ENCODE peak calls at places on chromosomes 11 and 22, in eight cellular contexts. M, O, F, Q, E, Y, A and Z are unnamed samples.

GRCh38 chr11:13503393-13503792 is 7.6 kb upstream of the PTH start:
- DNase-seq in M (no peak), O (no peak), A (no peak), Q (no peak), Y (no peak), E (no peak), F (no peak), Z (no peak)

GRCh38 chr11:73645972-73646631 is at the start of gene PLEKHB1:
- DNase-seq in Q (no peak), E (no peak), Y (no peak), F (no peak), O (no peak), A (no peak), M (no peak), Z (no peak)

GRCh38 chr22:36546092-36546804 is 17.3 kb upstream of the EIF3D start:
- DNase-seq in F (peak; percentile 35), Y (no peak), A (no peak), M (no peak), E (no peak), O (peak; percentile 62), Q (no peak), Z (no peak)

GRCh38 chr11:109849946-109850345 is 243.2 kb upstream of the ZC3H12C start:
- DNase-seq in E (no peak), A (no peak), Q (no peak), O (no peak), F (no peak), Y (no peak), M (no peak), Z (no peak)

GRCh38 chr11:99316761-99317475 is 296.2 kb downstream of the CNTN5 start:
- DNase-seq in O (no peak), Y (no peak), F (peak; percentile 18), E (no peak), Q (no peak), A (no peak), M (no peak), Z (no peak)

GRCh38 chr11:1479006-1479677 is 7.4 kb downstream of the MOB2 start:
- DNase-seq in Y (no peak), A (no peak), O (no peak), Q (no peak), M (no peak), F (no peak), E (no peak), Z (no peak)

GRCh38 chr11:44861829-44862545 is 88.7 kb downstream of the TP53I11 start:
- DNase-seq in E (peak; percentile 86), O (peak; percentile 99), M (no peak), Q (peak; percentile 24), Y (peak; percentile 92), F (peak; percentile 81), A (no peak), Z (peak; percentile 88)

GRCh38 chr11:30917859-30918478 is 331.8 kb upstream of the MPPED2 start:
- DNase-seq in Q (no peak), Y (no peak), A (no peak), M (no peak), E (no peak), O (peak; percentile 42), F (no peak), Z (no peak)

GRCh38 chr11:36280531-36280930 is 8.7 kb downstream of the COMMD9 start:
- DNase-seq in M (no peak), A (no peak), O (peak; percentile 4), Y (no peak), F (no peak), E (no peak), Q (no peak), Z (no peak)

GRCh38 chr11:20276661-20277000 is 86.9 kb upstream of the HTATIP2 start:
- DNase-seq in E (no peak), F (no peak), O (no peak), Q (no peak), A (no peak), M (no peak), Y (no peak), Z (no peak)

GRCh38 chr22:17845790-17846189 is 71.5 kb upstream of the BID start:
- DNase-seq in M (no peak), Y (no peak), A (no peak), F (no peak), O (no peak), Q (no peak), E (no peak), Z (no peak)

GRCh38 chr11:121659811-121660210 is 207.0 kb upstream of the SORL1-AS1 start:
- DNase-seq in A (no peak), F (no peak), E (no peak), O (no peak), Q (no peak), Y (no peak), M (no peak), Z (no peak)

GRCh38 chr11:48093323-48093722 is 113.0 kb downstream of the PTPRJ start:
- DNase-seq in F (no peak), E (no peak), O (no peak), A (no peak), M (no peak), Q (no peak), Y (no peak), Z (no peak)

GRCh38 chr11:1824221-1825038 is 10.4 kb upstream of the SYT8 start:
- DNase-seq in O (no peak), Y (no peak), A (no peak), Q (no peak), E (no peak), F (no peak), M (no peak), Z (peak; percentile 70)

GRCh38 chr11:8070417-8071101 is 10.5 kb upstream of the TUB start:
- DNase-seq in Q (no peak), O (peak; percentile 61), F (no peak), M (no peak), A (peak; percentile 23), Y (no peak), E (no peak), Z (no peak)

GRCh38 chr11:124841765-124842700 is 23.2 kb upstream of the ROBO3 start:
- DNase-seq in O (no peak), Y (no peak), F (no peak), M (no peak), Q (no peak), E (no peak), A (no peak), Z (no peak)

GRCh38 chr11:20161230-20161918 is 1.1 kb upstream of the DBX1 start:
- DNase-seq in O (no peak), Q (no peak), F (no peak), E (no peak), M (no peak), Y (no peak), A (no peak), Z (no peak)

GRCh38 chr22:43829904-43830851 is 18.1 kb upstream of the EFCAB6 start:
- DNase-seq in Y (no peak), O (peak; percentile 54), E (no peak), A (peak; percentile 86), F (peak; percentile 81), M (peak; percentile 90), Q (peak; percentile 70), Z (peak; percentile 76)

GRCh38 chr22:46233231-46233630 is 16.9 kb downstream of the CDPF1 start:
- DNase-seq in F (peak; percentile 63), A (no peak), Q (no peak), M (no peak), E (no peak), Y (no peak), O (peak; percentile 29), Z (peak; percentile 30)

GRCh38 chr22:40472036-40472435 is 101.6 kb downstream of the SGSM3 start:
- DNase-seq in O (no peak), A (no peak), M (no peak), Q (no peak), E (no peak), F (no peak), Y (no peak), Z (no peak)

GRCh38 chr22:29555065-29555644 is 1.6 kb upstream of the THOC5 start:
- DNase-seq in F (no peak), Y (peak; percentile 47), A (peak; percentile 79), E (no peak), O (peak; percentile 18), Q (peak; percentile 25), M (no peak), Z (no peak)

GRCh38 chr22:29550005-29550404 is 3.6 kb downstream of the THOC5 start:
- DNase-seq in M (no peak), Q (no peak), F (no peak), E (no peak), O (no peak), A (no peak), Y (no peak), Z (no peak)

GRCh38 chr22:29559030-29559429 is 5.5 kb upstream of the THOC5 start:
- DNase-seq in A (no peak), F (no peak), Q (no peak), Y (no peak), M (no peak), O (no peak), E (no peak), Z (no peak)

GRCh38 chr22:29553391-29554224 is at the start of gene THOC5:
- DNase-seq in E (peak; percentile 71), O (peak; percentile 94), M (peak; percentile 96), F (peak; percentile 94), Q (peak; percentile 89), Y (peak; percentile 94), A (peak; percentile 95), Z (peak; percentile 94)
- TF ChIP-seq POLR2A in E (peak; percentile 91), O (peak; percentile 67), M (peak; percentile 24), F (no peak), Q (peak; percentile 30), Y (peak; percentile 33), A (peak; percentile 53), Z (no peak)

GRCh38 chr22:48578138-48579034 is 1249.3 kb downstream of the BRD1 start:
- DNase-seq in F (no peak), E (no peak), O (no peak), Q (no peak), M (no peak), A (no peak), Y (no peak), Z (no peak)
- H3K4me3 ChIP-seq in F (no peak overlapping the region), E (no peak overlapping the region), O (no peak overlapping the region), Q (peak overlapping the region; percentile 20), M (no peak overlapping the region), A (no peak overlapping the region), Y (no peak overlapping the region), Z (no peak overlapping the region)

DNA sequence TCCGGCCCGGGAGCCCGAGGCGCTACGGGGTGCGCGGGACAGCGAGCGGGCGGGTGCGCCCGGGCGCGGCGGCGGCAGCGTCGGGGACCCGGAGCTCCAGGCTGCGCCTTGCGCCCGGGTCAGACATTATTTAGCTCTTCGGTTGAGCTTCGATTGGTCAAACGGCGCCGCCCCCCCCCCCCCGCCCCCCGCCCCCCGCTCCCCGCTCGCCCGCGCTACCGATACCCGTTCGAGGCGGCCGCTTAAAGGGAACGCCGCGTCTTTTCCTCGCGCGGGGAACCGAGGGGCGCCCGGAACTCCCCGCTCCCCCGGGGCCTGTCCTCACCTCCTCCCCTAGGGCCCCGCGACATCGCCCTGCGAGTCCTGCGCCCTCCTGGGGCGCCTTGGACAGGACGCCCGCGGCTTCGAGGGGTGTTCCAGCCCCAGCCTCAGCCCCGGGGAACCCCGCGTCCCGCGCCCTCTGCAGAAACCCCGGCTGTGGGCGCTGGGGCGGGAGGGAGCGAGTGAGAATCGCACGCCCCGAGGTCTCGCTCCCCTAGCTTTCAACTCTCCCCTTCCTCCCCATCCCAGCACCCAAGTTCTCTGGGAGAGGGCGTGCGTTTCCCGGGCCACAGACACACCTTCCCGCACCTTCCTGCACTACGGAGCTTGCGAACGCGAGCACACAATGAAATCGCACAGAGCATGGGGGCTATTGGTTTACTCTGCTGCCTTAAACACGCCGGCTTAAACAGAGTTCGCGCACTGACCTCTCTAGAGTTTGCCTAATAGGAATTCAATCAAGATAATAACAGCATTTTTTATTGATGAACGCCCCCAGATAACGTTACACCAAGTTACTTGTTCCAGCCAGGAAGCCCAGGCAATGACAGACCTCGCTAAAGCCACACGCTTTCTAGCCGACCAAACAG is at the start of gene BDNF:
- DNase-seq in F (no peak), Q (no peak), E (no peak), O (peak; percentile 60), M (no peak), Y (no peak), A (no peak), Z (no peak)
- TF ChIP-seq POLR2A in F (peak; percentile 70), Q (no peak), E (no peak), O (peak; percentile 88), M (no peak), Y (no peak), A (no peak), Z (no peak)

GRCh38 chr11:27656320-27656719 is 43.9 kb downstream of the BDNF start:
- DNase-seq in Y (no peak), F (no peak), Q (no peak), M (no peak), O (no peak), E (no peak), A (no peak), Z (no peak)
- H3K4me3 ChIP-seq in Y (no peak overlapping the region), F (no peak overlapping the region), Q (no peak overlapping the region), M (no peak overlapping the region), O (no peak overlapping the region), E (no peak overlapping the region), A (no peak overlapping the region), Z (no peak overlapping the region)